ENCODE peak calls at places on chromosomes 2 and 18, in eight cellular contexts. G is IMR-90; H is H9; X is upper lobe of right lung; E is CD8-positive, alpha-beta T cell; Q is ovary; Z is left lung; B is sigmoid colon. S is an unnamed sample.

GRCh38 chr2:115596659-115597375 is 1154.4 kb downstream of the DPP10 start:
- DNase-seq in G (no peak), H (peak; percentile 38), X (no peak), E (no peak), Q (no peak), Z (no peak), B (no peak), S (no peak)

GRCh38 chr2:126655500-126656310 is at the start of gene GYPC:
- DNase-seq in G (peak; percentile 82), H (peak; percentile 54), X (peak; percentile 80), E (peak; percentile 26), Q (peak; percentile 74), Z (peak; percentile 67), B (peak; percentile 92), S (no peak)

GRCh38 chr2:171347158-171347557 is 86.6 kb downstream of the METTL8 start:
- DNase-seq in G (peak; percentile 19), H (no peak), X (no peak), E (no peak), Q (no peak), Z (no peak), B (no peak), S (no peak)

GRCh38 chr2:168198476-168199192 is 48.8 kb downstream of the STK39 start:
- DNase-seq in G (peak; percentile 76), H (no peak), X (no peak), E (no peak), Q (no peak), Z (no peak), B (no peak), S (no peak)

GRCh38 chr2:191626497-191627151 is 51.3 kb upstream of the NABP1 start:
- DNase-seq in G (peak; percentile 85), H (no peak), X (no peak), E (no peak), Q (no peak), Z (no peak), B (no peak), S (no peak)

GRCh38 chr2:64291181-64291580 is 147.0 kb upstream of the PELI1 start:
- DNase-seq in G (peak; percentile 68), H (no peak), X (no peak), E (no peak), Q (no peak), Z (no peak), B (no peak), S (peak; percentile 87)

GRCh38 chr18:73793386-73793785 is 354.2 kb downstream of the FBXO15 start:
- DNase-seq in G (peak; percentile 75), H (no peak), X (no peak), E (no peak), Q (no peak), Z (no peak), B (no peak), S (no peak)

GRCh38 chr18:35625232-35625631 is 43.7 kb downstream of the GALNT1 start:
- DNase-seq in G (no peak), H (no peak), X (no peak), E (no peak), Q (no peak), Z (no peak), B (no peak), S (no peak)

GRCh38 chr2:95283562-95283961 is 9.3 kb downstream of the PROM2 start:
- DNase-seq in G (no peak), H (no peak), X (no peak), E (no peak), Q (no peak), Z (no peak), B (no peak), S (no peak)

GRCh38 chr18:45059695-45060094 is 379.0 kb downstream of the SETBP1 start:
- DNase-seq in G (peak; percentile 88), H (no peak), X (no peak), E (no peak), Q (no peak), Z (no peak), B (no peak), S (peak; percentile 51)

GRCh38 chr2:70726947-70727725 is 40.9 kb downstream of the ADD2 start:
- DNase-seq in G (peak; percentile 11), H (peak; percentile 15), X (no peak), E (no peak), Q (no peak), Z (no peak), B (no peak), S (peak; percentile 23)

GRCh38 chr2:155965415-155966070 is 367.0 kb downstream of the NR4A2 start:
- DNase-seq in G (no peak), H (no peak), X (no peak), E (no peak), Q (no peak), Z (no peak), B (no peak), S (no peak)

GRCh38 chr2:55048514-55048924 is 1.7 kb downstream of the RTN4 start:
- DNase-seq in G (peak; percentile 45), H (no peak), X (no peak), E (no peak), Q (peak; percentile 35), Z (no peak), B (no peak), S (no peak)

GRCh38 chr2:26298638-26299393 is 47.1 kb upstream of the SELENOI start:
- DNase-seq in G (peak; percentile 48), H (peak; percentile 56), X (no peak), E (peak; percentile 24), Q (peak; percentile 68), Z (peak; percentile 67), B (peak; percentile 84), S (no peak)

GRCh38 chr2:44360749-44361329 is 455 bp downstream of the PREPL start:
- DNase-seq in G (peak; percentile 5), H (no peak), X (no peak), E (no peak), Q (peak; percentile 23), Z (no peak), B (no peak), S (no peak)

GRCh38 chr2:10448646-10449480 is 736 bp upstream of the ODC1 start:
- DNase-seq in G (peak; percentile 87), H (peak; percentile 92), X (peak; percentile 96), E (peak; percentile 89), Q (peak; percentile 91), Z (peak; percentile 93), B (peak; percentile 76), S (peak; percentile 66)

GRCh38 chr2:181304011-181304844 is 153.0 kb upstream of the ITGA4 start:
- DNase-seq in G (no peak), H (no peak), X (no peak), E (no peak), Q (no peak), Z (no peak), B (no peak), S (no peak)

GRCh38 chr2:238528953-238529781 is 102.4 kb downstream of the ASB1 start:
- DNase-seq in G (peak; percentile 82), H (no peak), X (no peak), E (no peak), Q (no peak), Z (no peak), B (no peak), S (peak; percentile 13)

GRCh38 chr2:238524584-238524983 is 97.9 kb downstream of the ASB1 start:
- DNase-seq in G (no peak), H (no peak), X (no peak), E (no peak), Q (no peak), Z (no peak), B (no peak), S (no peak)

GRCh38 chr2:238527565-238527964 is 100.8 kb downstream of the ASB1 start:
- DNase-seq in G (peak; percentile 76), H (no peak), X (no peak), E (no peak), Q (no peak), Z (no peak), B (no peak), S (no peak)

GRCh38 chr2:238523158-238524110 is 96.7 kb downstream of the ASB1 start:
- DNase-seq in G (peak; percentile 21), H (peak; percentile 82), X (no peak), E (no peak), Q (peak; percentile 65), Z (no peak), B (peak; percentile 97), S (no peak)

GRCh38 chr2:238525990-238526389 is 99.3 kb downstream of the ASB1 start:
- DNase-seq in G (no peak), H (no peak), X (no peak), E (no peak), Q (no peak), Z (no peak), B (no peak), S (no peak)
- H3K9me3 ChIP-seq in G (no peaks in the 10 kb centered on the region), H (no peaks in the 10 kb centered on the region), X (no peaks in the 10 kb centered on the region), E (no peaks in the 10 kb centered on the region), Q (no peaks in the 10 kb centered on the region), Z (no peaks in the 10 kb centered on the region), B (no peaks in the 10 kb centered on the region), S (peaks cover under 1% of the 10 kb centered on the region)

DNA sequence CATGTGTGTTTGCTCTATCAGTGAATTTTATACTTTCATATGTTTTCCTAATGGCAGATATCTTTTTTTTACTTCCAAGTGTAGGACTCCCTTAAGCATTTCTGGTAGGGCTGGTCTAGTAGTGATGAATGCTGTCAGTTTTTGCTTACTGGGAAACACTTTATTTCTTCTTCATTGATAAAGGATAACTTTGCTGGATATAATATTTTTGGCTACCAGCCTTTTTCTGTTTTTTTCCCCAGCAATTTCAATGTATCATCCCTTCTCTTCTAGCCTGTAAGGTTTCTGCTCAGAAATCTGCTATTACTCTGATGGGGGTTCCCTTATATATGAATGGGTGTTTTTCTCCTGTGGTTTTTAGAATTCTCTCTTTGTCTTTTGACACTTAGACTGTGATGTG is 980.6 kb upstream of the PIK3C3 start:
- DNase-seq in G (no peak), H (no peak), X (no peak), E (no peak), Q (no peak), Z (no peak), B (no peak), S (no peak)
- H3K9me3 ChIP-seq in G (no peaks in the 10 kb centered on the region), H (no peaks in the 10 kb centered on the region), X (no peaks in the 10 kb centered on the region), E (no peaks in the 10 kb centered on the region), Q (no peaks in the 10 kb centered on the region), Z (no peaks in the 10 kb centered on the region), B (no peaks in the 10 kb centered on the region), S (no peaks in the 10 kb centered on the region)

DNA sequence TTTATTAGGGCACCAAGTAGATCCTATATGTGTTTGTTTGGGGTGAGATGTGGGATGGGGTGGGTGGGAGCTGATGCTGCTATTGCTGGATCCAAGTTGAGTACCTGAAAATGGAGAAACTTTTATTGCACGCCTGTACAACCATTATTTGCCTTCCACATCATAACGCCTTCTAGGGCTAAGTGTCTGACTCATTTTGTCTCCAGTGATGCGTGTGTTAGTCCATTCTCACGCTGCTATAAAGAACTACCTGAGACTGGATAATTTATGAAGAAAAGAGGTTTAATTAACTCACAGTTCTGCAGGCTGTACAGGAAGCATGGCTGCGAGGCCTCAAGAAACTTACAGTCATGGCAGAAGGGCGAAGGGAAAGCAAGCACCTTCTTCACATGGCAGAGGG is 58.2 kb downstream of the KDM3A start:
- DNase-seq in G (no peak), H (no peak), X (no peak), E (no peak), Q (no peak), Z (no peak), B (no peak), S (no peak)
- H3K9me3 ChIP-seq in G (peaks cover 10% of the 10 kb centered on the region), H (peaks cover 17% of the 10 kb centered on the region), X (no peaks in the 10 kb centered on the region), E (peaks cover 15% of the 10 kb centered on the region), Q (peaks cover 7% of the 10 kb centered on the region), Z (no peaks in the 10 kb centered on the region), B (peaks cover 9% of the 10 kb centered on the region), S (peaks cover 9% of the 10 kb centered on the region)

DNA sequence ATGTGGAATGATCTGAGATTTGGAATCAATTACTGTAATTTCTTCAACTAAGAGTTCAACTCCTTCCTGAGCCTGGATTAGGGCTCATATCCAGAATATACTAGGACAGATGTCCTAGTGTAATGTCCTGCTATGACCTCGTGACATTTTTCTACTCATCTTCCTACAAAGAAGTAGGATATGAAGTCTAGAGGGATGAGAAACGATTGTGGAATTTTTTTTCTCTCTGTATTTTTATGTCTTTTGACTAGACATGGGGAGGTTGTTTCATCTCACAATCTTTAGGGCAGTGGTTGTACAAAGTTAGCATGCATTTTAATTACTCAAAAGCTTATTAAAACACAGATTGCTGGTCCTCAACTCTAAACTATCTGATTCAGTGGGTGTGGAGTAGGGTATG is 203.0 kb downstream of the PARD3B start:
- DNase-seq in G (no peak), H (no peak), X (no peak), E (no peak), Q (no peak), Z (no peak), B (no peak), S (no peak)
- H3K9me3 ChIP-seq in G (no peaks in the 10 kb centered on the region), H (no peaks in the 10 kb centered on the region), X (no peaks in the 10 kb centered on the region), E (no peaks in the 10 kb centered on the region), Q (no peaks in the 10 kb centered on the region), Z (no peaks in the 10 kb centered on the region), B (no peaks in the 10 kb centered on the region), S (no peaks in the 10 kb centered on the region)

S was measured in SJSA1.